ENCODE peak calls at places on chromosome 19, in seven cellular contexts. M is AG09309, R is cardiac fibroblast, B is pancreas, F is fibroblast of pulmonary artery, K is A673, Q is neural progenitor cell. G is an unnamed sample.
A peak's percentile ranks its signal among the peaks of the same experiment; 100 is the strongest.

GRCh38 chr19:4267901-4268815 is 10.9 kb upstream of the SHD start:
- DNase-seq in M (no peak), R (no peak), B (peak; percentile 66), F (no peak), K (no peak), Q (no peak), G (no peak)

GRCh38 chr19:28457620-28458019 is 755.3 kb downstream of the UQCRFS1 start:
- DNase-seq in M (no peak), R (no peak), B (no peak), F (no peak), K (no peak), Q (no peak), G (no peak)

GRCh38 chr19:42322305-42322704 is 3.1 kb upstream of the MEGF8 start:
- DNase-seq in M (no peak), R (no peak), B (no peak), F (no peak), K (no peak), Q (no peak), G (no peak)

GRCh38 chr19:36572593-36573019 is 486 bp downstream of the ZNF529 start:
- DNase-seq in M (no peak), R (no peak), B (no peak), F (no peak), K (no peak), Q (no peak), G (no peak)

GRCh38 chr19:1851581-1852293 is 3.5 kb upstream of the REXO1 start:
- DNase-seq in M (no peak), R (no peak), B (peak; percentile 54), F (no peak), K (peak; percentile 88), Q (no peak), G (no peak)

GRCh38 chr19:23996549-23996948 is 81.9 kb downstream of the ZNF726 start:
- DNase-seq in M (no peak), R (no peak), B (no peak), F (no peak), K (peak; percentile 5), Q (peak; percentile 23), G (no peak)

GRCh38 chr19:31694761-31695160 is 345.5 kb upstream of the TSHZ3 start:
- DNase-seq in M (no peak), R (no peak), B (no peak), F (no peak), K (no peak), Q (no peak), G (no peak)

GRCh38 chr19:17294051-17294891 is 9.0 kb downstream of the ABHD8 start:
- DNase-seq in M (no peak), R (no peak), B (no peak), F (no peak), K (no peak), Q (peak; percentile 48), G (no peak)

GRCh38 chr19:39568604-39569003 is 28.6 kb upstream of the EID2 start:
- DNase-seq in M (no peak), R (no peak), B (no peak), F (peak; percentile 7), K (no peak), Q (no peak), G (peak; percentile 27)

GRCh38 chr19:34838753-34839431 is 65.9 kb upstream of the ZNF599 start:
- DNase-seq in M (no peak), R (peak; percentile 17), B (peak; percentile 29), F (peak; percentile 26), K (peak; percentile 11), Q (peak; percentile 72), G (no peak)

GRCh38 chr19:35207391-35207871 is 21.1 kb downstream of the FAM187B start:
- DNase-seq in M (no peak), R (no peak), B (no peak), F (no peak), K (no peak), Q (no peak), G (no peak)

GRCh38 chr19:1064661-1065605 is 2.0 kb upstream of the ARHGAP45 start:
- DNase-seq in M (no peak), R (peak; percentile 74), B (peak; percentile 72), F (peak; percentile 72), K (peak; percentile 88), Q (peak; percentile 87), G (peak; percentile 77)

GRCh38 chr19:51460164-51460992 is 2.1 kb upstream of the SIGLEC8 start:
- DNase-seq in M (no peak), R (peak; percentile 16), B (no peak), F (peak; percentile 12), K (peak; percentile 7), Q (peak; percentile 13), G (peak; percentile 2)

GRCh38 chr19:30060872-30061556 is 119.0 kb downstream of the URI1 start:
- DNase-seq in M (no peak), R (no peak), B (no peak), F (no peak), K (no peak), Q (no peak), G (no peak)

GRCh38 chr19:53424968-53425597 is 6.7 kb upstream of the ZNF761 start:
- DNase-seq in M (peak; percentile 28), R (peak; percentile 77), B (peak; percentile 71), F (peak; percentile 82), K (peak; percentile 75), Q (peak; percentile 86), G (peak; percentile 77)

GRCh38 chr19:16896098-16896912 is 7.5 kb downstream of the F2RL3 start:
- DNase-seq in M (no peak), R (no peak), B (peak; percentile 62), F (no peak), K (no peak), Q (peak; percentile 59), G (no peak)

GRCh38 chr19:29510701-29511265 is 15.0 kb upstream of the VSTM2B start:
- DNase-seq in M (no peak), R (no peak), B (no peak), F (no peak), K (no peak), Q (peak; percentile 40), G (no peak)

GRCh38 chr19:39679056-39679790 is 23.5 kb downstream of the LGALS16 start:
- DNase-seq in M (no peak), R (no peak), B (no peak), F (no peak), K (no peak), Q (no peak), G (no peak)

GRCh38 chr19:8610041-8610927 is at the start of gene ADAMTS10:
- DNase-seq in M (no peak), R (peak; percentile 43), B (peak; percentile 48), F (peak; percentile 39), K (peak; percentile 64), Q (peak; percentile 74), G (peak; percentile 41)

GRCh38 chr19:40358773-40359172 is 10.3 kb downstream of the PLD3 start:
- DNase-seq in M (no peak), R (no peak), B (no peak), F (no peak), K (no peak), Q (no peak), G (no peak)

GRCh38 chr19:53983457-53984289 is 7.8 kb upstream of the CACNG6 start:
- DNase-seq in M (no peak), R (no peak), B (no peak), F (no peak), K (no peak), Q (no peak), G (no peak)

GRCh38 chr19:50723069-50723468 is at the start of gene CLEC11A:
- DNase-seq in M (peak; percentile 44), R (peak; percentile 84), B (no peak), F (peak; percentile 81), K (peak; percentile 75), Q (no peak), G (peak; percentile 64)

GRCh38 chr19:38735257-38735686 is 9.0 kb downstream of the CAPN12 start:
- DNase-seq in M (no peak), R (no peak), B (peak; percentile 71), F (no peak), K (no peak), Q (peak; percentile 72), G (no peak)

GRCh38 chr19:36668646-36669045 is 2.0 kb upstream of the ZNF461 start:
- DNase-seq in M (no peak), R (no peak), B (no peak), F (no peak), K (no peak), Q (no peak), G (no peak)

GRCh38 chr19:4067396-4068057 is 828 bp upstream of the ZBTB7A start:
- DNase-seq in M (no peak), R (no peak), B (peak; percentile 67), F (no peak), K (peak; percentile 59), Q (peak; percentile 64), G (no peak)

GRCh38 chr19:47545061-47545948 is 27.6 kb downstream of the ZNF541 start:
- DNase-seq in M (no peak), R (no peak), B (no peak), F (no peak), K (no peak), Q (no peak), G (no peak)

GRCh38 chr19:39424934-39425333 is 10.8 kb downstream of the RPS16 start:
- DNase-seq in M (no peak), R (no peak), B (no peak), F (no peak), K (no peak), Q (no peak), G (no peak)

GRCh38 chr19:33252418-33252962 is 26.8 kb upstream of the SLC7A10 start:
- DNase-seq in M (no peak), R (no peak), B (no peak), F (no peak), K (no peak), Q (no peak), G (no peak)

GRCh38 chr19:18612772-18613588 is at the start of gene TMEM59L:
- DNase-seq in M (no peak), R (no peak), B (peak; percentile 54), F (no peak), K (no peak), Q (peak; percentile 77), G (no peak)

GRCh38 chr19:6062274-6062673 is 48.0 kb downstream of the RFX2 start:
- DNase-seq in M (no peak), R (peak; percentile 60), B (no peak), F (peak; percentile 40), K (no peak), Q (no peak), G (peak; percentile 61)

GRCh38 chr19:46350029-46350757 is 3.3 kb downstream of the PPP5C start:
- DNase-seq in M (no peak), R (no peak), B (peak; percentile 50), F (no peak), K (no peak), Q (no peak), G (no peak)
- H3K4me3 ChIP-seq in M (no peak overlapping the region), R (no peak overlapping the region), B (no peak overlapping the region), F (no peak overlapping the region), K (no peak overlapping the region), Q (no peak overlapping the region), G (no peak overlapping the region)

GRCh38 chr19:10699650-10700335 is 1.4 kb upstream of the QTRT1 start:
- DNase-seq in M (no peak), R (peak; percentile 73), B (no peak), F (peak; percentile 76), K (peak; percentile 81), Q (peak; percentile 70), G (peak; percentile 68)
- TF ChIP-seq CTCF in M (peak; percentile 63), R (peak; percentile 56), B (peak; percentile 32), F (peak; percentile 61), K (peak; percentile 66), Q (peak; percentile 69), G (peak; percentile 68)

GRCh38 chr19:13864513-13865242 is 12.3 kb upstream of the NANOS3 start:
- DNase-seq in M (no peak), R (no peak), B (peak; percentile 40), F (no peak), K (no peak), Q (no peak), G (no peak)
- H3K4me3 ChIP-seq in M (peak overlapping the region; percentile 13), R (no peak overlapping the region), B (peak overlapping the region; percentile 71), F (no peak overlapping the region), K (peak overlapping the region; percentile 73), Q (peak overlapping the region; percentile 20), G (no peak overlapping the region)

GRCh38 chr19:58400916-58401824 is 5.7 kb downstream of the RNF225 start:
- DNase-seq in M (peak; percentile 97), R (peak; percentile 100), B (peak; percentile 100), F (peak; percentile 100), K (peak; percentile 100), Q (peak; percentile 100), G (peak; percentile 100)
- TF ChIP-seq CTCF in M (no peak), R (no peak), B (no peak), F (no peak), K (no peak), Q (no peak), G (no peak)

G was measured in fibroblast of villous mesenchyme.